ENCODE peak calls at places on chromosomes 12 and 14, in eight cellular contexts. T is astrocyte of the spinal cord, H is A549, N is uterus, C is cardiac fibroblast, P is left lung, J is prostate gland, K is lower lobe of right lung. F is an unnamed sample.

GRCh38 chr12:2251485-2252179 is 198.8 kb downstream of the CACNA1C start:
- DNase-seq in K (no peak), T (peak; percentile 20), N (no peak), J (no peak), H (no peak), C (no peak), P (no peak), F (no peak)

GRCh38 chr12:49451468-49452259 is 84.4 kb downstream of the SPATS2 start:
- DNase-seq in T (no peak), C (no peak), P (no peak), N (no peak), H (no peak), J (no peak), K (no peak), F (no peak)

GRCh38 chr14:31716208-31716607 is 155.0 kb downstream of the NUBPL start:
- DNase-seq in J (no peak), K (no peak), T (no peak), H (no peak), C (no peak), P (no peak), N (no peak), F (no peak)

GRCh38 chr14:30143617-30144016 is 216.0 kb upstream of the PRKD1 start:
- DNase-seq in J (no peak), C (peak; percentile 33), H (no peak), K (no peak), P (no peak), N (no peak), T (peak; percentile 43), F (no peak)

GRCh38 chr14:83607682-83608081 is 1922.3 kb upstream of the FLRT2 start:
- DNase-seq in J (no peak), T (no peak), C (no peak), P (no peak), K (no peak), N (no peak), H (no peak), F (no peak)

GRCh38 chr14:75523771-75524171 is 1.5 kb downstream of the BATF start:
- DNase-seq in K (no peak), J (no peak), H (no peak), P (no peak), T (no peak), N (peak; percentile 38), C (peak; percentile 62), F (no peak)

GRCh38 chr12:116299548-116300150 is 22.2 kb upstream of the MED13L start:
- DNase-seq in N (no peak), P (no peak), C (no peak), K (no peak), J (no peak), H (no peak), T (peak; percentile 47), F (no peak)

GRCh38 chr12:45178771-45179170 is 37.1 kb upstream of the ANO6 start:
- DNase-seq in K (no peak), J (no peak), C (no peak), H (no peak), N (no peak), T (no peak), P (no peak), F (no peak)

GRCh38 chr12:121468451-121468850 is 68.5 kb downstream of the RNF34 start:
- DNase-seq in K (no peak), N (no peak), T (no peak), H (no peak), P (no peak), J (no peak), C (peak; percentile 31), F (no peak)

GRCh38 chr12:131226345-131227265 is 272.9 kb downstream of the ADGRD1 start:
- DNase-seq in J (no peak), T (no peak), K (no peak), H (no peak), N (no peak), C (no peak), P (peak; percentile 39), F (no peak)

GRCh38 chr12:95643251-95643650 is 92.0 kb upstream of the USP44 start:
- DNase-seq in P (no peak), T (no peak), C (no peak), J (no peak), H (no peak), N (no peak), K (no peak), F (no peak)

GRCh38 chr12:118120579-118121363 is 15.2 kb upstream of the PEBP1 start:
- DNase-seq in P (peak; percentile 82), K (peak; percentile 81), H (peak; percentile 94), C (peak; percentile 78), N (peak; percentile 63), J (peak; percentile 66), T (peak; percentile 65), F (peak; percentile 78)

GRCh38 chr12:95538002-95538401 is 13.3 kb downstream of the USP44 start:
- DNase-seq in N (no peak), T (no peak), C (no peak), K (no peak), H (no peak), J (no peak), P (no peak), F (no peak)

GRCh38 chr12:75361408-75361807 is 26.9 kb downstream of the GLIPR1L1 start:
- DNase-seq in P (no peak), H (no peak), J (no peak), C (no peak), K (no peak), T (no peak), N (no peak), F (no peak)

GRCh38 chr12:124294686-124295315 is at the start of gene RFLNA:
- DNase-seq in N (no peak), P (peak; percentile 83), C (no peak), H (no peak), K (peak; percentile 41), T (no peak), J (no peak), F (no peak)

GRCh38 chr14:24232645-24233537 is at the start of gene GMPR2:
- DNase-seq in N (no peak), J (no peak), P (no peak), C (no peak), K (no peak), T (no peak), H (peak; percentile 68), F (no peak)

GRCh38 chr12:111841236-111841749 is 735 bp upstream of the MAPKAPK5 start:
- DNase-seq in T (no peak), N (no peak), C (no peak), H (no peak), P (no peak), K (no peak), J (no peak), F (no peak)

GRCh38 chr14:68386950-68387779 is 405.7 kb downstream of the ZFP36L1 start:
- DNase-seq in J (no peak), N (no peak), H (no peak), C (no peak), K (no peak), T (peak; percentile 74), P (no peak), F (no peak)

GRCh38 chr12:6936642-6937480 is 6.8 kb upstream of the RNU7-1 start:
- DNase-seq in T (no peak), K (no peak), C (no peak), H (no peak), P (peak; percentile 83), J (no peak), N (no peak), F (peak; percentile 58)

GRCh38 chr12:107525719-107526554 is 159.7 kb upstream of the PWP1 start:
- DNase-seq in J (no peak), P (no peak), K (no peak), T (no peak), C (no peak), H (no peak), N (no peak), F (no peak)
- H3K4me3 ChIP-seq in J (no peak overlapping the region), P (no peak overlapping the region), K (no peak overlapping the region), T (no peak overlapping the region), C (no peak overlapping the region), H (no peak overlapping the region), N (no peak overlapping the region), F (no peak overlapping the region)

GRCh38 chr14:22380511-22381455 is 208.2 kb downstream of the DAD1 start:
- DNase-seq in T (peak; percentile 68), H (no peak), C (peak; percentile 68), P (no peak), N (no peak), J (no peak), K (no peak), F (no peak)
- H3K4me3 ChIP-seq in T (no peak overlapping the region), H (no peak overlapping the region), C (no peak overlapping the region), P (no peak overlapping the region), N (no peak overlapping the region), J (no peak overlapping the region), K (no peak overlapping the region), F (no peak overlapping the region)

GRCh38 chr12:27585739-27586265 is 61.8 kb downstream of the PPFIBP1 start:
- DNase-seq in H (no peak), N (no peak), C (no peak), P (no peak), T (no peak), K (no peak), J (no peak), F (no peak)

GRCh38 chr12:27588786-27589185 is 64.8 kb downstream of the PPFIBP1 start:
- DNase-seq in N (no peak), K (no peak), T (no peak), J (no peak), P (no peak), C (no peak), H (no peak), F (no peak)

GRCh38 chr12:27583057-27583797 is 59.2 kb downstream of the PPFIBP1 start:
- DNase-seq in H (no peak), P (no peak), J (no peak), T (peak; percentile 54), C (no peak), K (no peak), N (no peak), F (no peak)

GRCh38 chr12:27580561-27581330 is 56.7 kb downstream of the PPFIBP1 start:
- DNase-seq in N (no peak), K (no peak), P (no peak), J (no peak), C (no peak), H (no peak), T (no peak), F (no peak)

DNA sequence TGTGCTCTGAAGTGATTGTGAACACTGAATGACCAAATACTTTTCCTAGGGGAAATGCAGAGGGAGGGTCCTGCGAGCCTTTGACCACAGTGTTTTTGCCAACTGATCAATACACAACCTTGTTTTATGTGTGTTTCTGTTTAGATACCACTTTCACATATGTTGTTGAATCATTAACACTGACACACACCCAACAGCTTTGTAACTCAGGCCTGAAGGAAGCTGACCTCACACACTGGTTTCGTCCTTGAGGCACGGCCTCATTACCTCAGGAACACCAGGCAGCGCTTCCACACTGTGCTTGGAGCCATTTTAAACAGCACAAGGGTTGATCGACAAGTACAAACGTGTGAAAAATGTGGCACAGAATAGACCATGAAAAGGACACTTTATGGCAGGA is 60.0 kb downstream of the PPFIBP1 start:
- DNase-seq in J (no peak), H (no peak), T (no peak), C (no peak), P (no peak), K (no peak), N (no peak), F (no peak)
- H3K4me3 ChIP-seq in J (no peak overlapping the region), H (no peak overlapping the region), T (no peak overlapping the region), C (no peak overlapping the region), P (no peak overlapping the region), K (no peak overlapping the region), N (no peak overlapping the region), F (no peak overlapping the region)

DNA sequence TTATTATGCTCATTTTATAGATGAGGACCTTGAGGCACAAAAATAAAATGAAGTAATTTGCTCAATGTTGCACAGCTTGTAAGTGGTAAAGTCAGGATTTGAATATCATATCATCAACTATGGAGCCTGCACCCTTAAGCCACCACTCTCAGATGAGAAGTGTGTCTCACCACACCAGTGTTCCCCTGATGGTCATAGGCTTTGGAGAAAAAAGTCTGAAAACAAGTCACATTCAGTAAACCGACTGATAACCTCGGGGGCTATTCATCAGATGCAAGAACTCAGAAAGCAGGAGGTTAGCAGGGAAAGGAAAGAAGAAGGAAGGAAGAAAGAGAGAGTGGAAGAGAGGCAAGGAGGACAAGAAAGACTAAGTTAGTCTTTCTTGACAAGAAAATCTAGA is 2.8 kb downstream of the TSHR start:
- DNase-seq in H (no peak), T (no peak), C (no peak), J (no peak), K (no peak), N (no peak), P (no peak), F (no peak)
- H3K4me3 ChIP-seq in H (no peak overlapping the region), T (no peak overlapping the region), C (no peak overlapping the region), J (no peak overlapping the region), K (no peak overlapping the region), N (no peak overlapping the region), P (no peak overlapping the region), F (no peak overlapping the region)